ENCODE peak calls at places on chromosomes 13 and 19, in four cellular contexts. D is neural crest cell, Y is endothelial cell, P is ELR. J is an unnamed sample.

GRCh38 chr13:108407495-108407894 is 138.0 kb downstream of the TNFSF13B start:
- DNase-seq in Y (no peak), P (no peak), D (no peak), J (no peak)

GRCh38 chr19:31527443-31527842 is 178.2 kb upstream of the TSHZ3 start:
- DNase-seq in Y (no peak), P (no peak), D (no peak), J (no peak)

GRCh38 chr19:976476-976875 is 7.7 kb upstream of the WDR18 start:
- DNase-seq in D (no peak), P (no peak), Y (no peak), J (no peak)

GRCh38 chr19:42018503-42019193 is 24.6 kb upstream of the ATP1A3 start:
- DNase-seq in P (peak), D (no peak), Y (no peak), J (peak)

GRCh38 chr13:22064854-22065646 is 394.2 kb downstream of the FGF9 start:
- DNase-seq in Y (no peak), D (no peak), P (no peak), J (no peak)

GRCh38 chr13:52405767-52406494 is at the start of gene THSD1:
- DNase-seq in D (no peak), Y (peak), P (peak), J (peak)

GRCh38 chr13:111361873-111362648 is 41.6 kb downstream of the TEX29 start:
- DNase-seq in D (no peak), P (no peak), Y (no peak), J (no peak)

GRCh38 chr19:42095814-42096230 is 19.9 kb downstream of the ZNF574 start:
- DNase-seq in P (no peak), D (no peak), Y (peak), J (no peak)

GRCh38 chr13:59793107-59793506 is 370.6 kb downstream of the DIAPH3 start:
- DNase-seq in Y (no peak), D (no peak), P (no peak), J (no peak)

GRCh38 chr13:111210488-111210887 is 95.4 kb downstream of the ARHGEF7 start:
- DNase-seq in D (no peak), P (peak), Y (no peak), J (peak)

GRCh38 chr13:73984949-73985691 is 149.1 kb downstream of the KLF12 start:
- DNase-seq in P (no peak), Y (no peak), D (no peak), J (no peak)

GRCh38 chr19:10975374-10976036 is 14.7 kb downstream of the SMARCA4 start:
- DNase-seq in D (no peak), Y (no peak), P (no peak), J (peak)

GRCh38 chr13:39506559-39507390 is 96.2 kb downstream of the LHFPL6 start:
- DNase-seq in P (peak), D (no peak), Y (no peak), J (peak)

GRCh38 chr13:33083054-33083453 is 66.8 kb downstream of the KL start:
- DNase-seq in D (no peak), Y (no peak), P (no peak), J (no peak)

GRCh38 chr19:40400521-40400920 is 10.5 kb upstream of the HIPK4 start:
- DNase-seq in D (no peak), P (no peak), Y (no peak), J (no peak)

GRCh38 chr13:88217372-88217771 is 546.2 kb downstream of the SLITRK5 start:
- DNase-seq in P (peak), Y (no peak), D (no peak), J (no peak)

GRCh38 chr13:20127563-20128458 is 33.0 kb downstream of the GJA3 start:
- DNase-seq in Y (peak), P (peak), D (peak), J (peak)

GRCh38 chr13:28492527-28493367 is 2.2 kb downstream of the FLT1 start:
- DNase-seq in P (peak), D (no peak), Y (no peak), J (peak)

GRCh38 chr13:20939662-20940061 is 37.1 kb upstream of the XPO4 start:
- DNase-seq in P (no peak), Y (no peak), D (no peak), J (no peak)

GRCh38 chr13:25286308-25286968 is 850 bp downstream of the MTMR6 start:
- DNase-seq in D (peak), P (peak), Y (peak), J (peak)

GRCh38 chr19:15463865-15464371 is 426 bp downstream of the RASAL3 start:
- DNase-seq in D (no peak), P (no peak), Y (no peak), J (no peak)

GRCh38 chr13:25493930-25494707 is 122.3 kb downstream of the ATP8A2 start:
- DNase-seq in Y (peak), P (no peak), D (no peak), J (no peak)

GRCh38 chr19:15469513-15470297 is 5.4 kb upstream of the RASAL3 start:
- DNase-seq in D (no peak), P (no peak), Y (no peak), J (no peak)

GRCh38 chr19:40348961-40349507 is 539 bp downstream of the PLD3 start:
- DNase-seq in D (no peak), P (peak), Y (no peak), J (peak)

GRCh38 chr13:39049274-39049673 is 11.0 kb downstream of the NHLRC3 start:
- DNase-seq in Y (no peak), D (no peak), P (no peak), J (no peak)

GRCh38 chr13:114019367-114019766 is 45.5 kb upstream of the C13orf46 start:
- DNase-seq in D (no peak), Y (peak), P (peak), J (peak)

GRCh38 chr13:37905736-37906135 is 36.2 kb upstream of the TRPC4 start:
- DNase-seq in Y (no peak), P (no peak), D (no peak), J (peak)